ENCODE peak calls at places on chromosomes 5 and 9, in eight cellular contexts. Q is GM12878, B is fibroblast of pulmonary artery, I is coronary artery, J is endothelial cell, G is kidney, H is adrenal gland, D is fibroblast of villous mesenchyme. W is an unnamed sample.

GRCh38 chr9:116145036-116145435 is 8.6 kb upstream of the PAPPA start:
- DNase-seq in H (no peak), I (no peak), J (no peak), G (no peak), Q (no peak), B (peak; percentile 23), D (peak; percentile 41), W (no peak)

GRCh38 chr5:64666058-64666457 is 24.2 kb upstream of the SHISAL2B start:
- DNase-seq in I (no peak), D (peak; percentile 59), B (peak; percentile 85), J (no peak), Q (no peak), H (no peak), G (no peak), W (no peak)

GRCh38 chr5:133698646-133699526 is 86.5 kb upstream of the FSTL4 start:
- DNase-seq in G (no peak), H (no peak), D (no peak), I (peak; percentile 19), Q (peak; percentile 51), J (no peak), B (no peak), W (peak; percentile 55)

GRCh38 chr5:156920861-156921431 is 42.1 kb downstream of the TIMD4 start:
- DNase-seq in D (no peak), B (no peak), J (no peak), G (no peak), Q (no peak), I (no peak), H (no peak), W (no peak)

GRCh38 chr5:90519081-90519480 is 10.3 kb downstream of the LYSMD3 start:
- DNase-seq in J (no peak), Q (no peak), B (no peak), G (no peak), D (no peak), H (no peak), I (no peak), W (no peak)

GRCh38 chr9:68775003-68775730 is 70.1 kb downstream of the PIP5K1B start:
- DNase-seq in J (no peak), B (no peak), H (peak; percentile 56), D (peak; percentile 16), I (no peak), Q (no peak), G (no peak), W (no peak)

GRCh38 chr9:135241381-135242380 is 154.2 kb downstream of the OLFM1 start:
- DNase-seq in B (no peak), G (peak; percentile 54), J (peak; percentile 37), Q (no peak), H (no peak), I (no peak), D (no peak), W (no peak)

GRCh38 chr9:133890583-133890982 is 101.5 kb downstream of the VAV2 start:
- DNase-seq in Q (no peak), J (no peak), G (no peak), H (no peak), B (no peak), D (no peak), I (no peak), W (no peak)

GRCh38 chr5:154146409-154146808 is 44.1 kb upstream of the GALNT10 start:
- DNase-seq in J (no peak), Q (no peak), I (no peak), B (no peak), H (no peak), D (no peak), G (no peak), W (no peak)

GRCh38 chr9:132923346-132923902 is 21.0 kb downstream of the TSC1 start:
- DNase-seq in G (no peak), B (no peak), H (no peak), Q (no peak), D (peak; percentile 66), I (no peak), J (no peak), W (no peak)

GRCh38 chr9:95074632-95075269 is 242.8 kb downstream of the FANCC start:
- DNase-seq in H (no peak), Q (no peak), B (no peak), G (no peak), J (no peak), D (no peak), I (no peak), W (no peak)

GRCh38 chr5:56330806-56331205 is 97.7 kb upstream of the ANKRD55 start:
- DNase-seq in H (no peak), J (no peak), Q (no peak), B (no peak), G (no peak), D (no peak), I (no peak), W (no peak)

GRCh38 chr5:31036407-31036806 is 157.1 kb upstream of the CDH6 start:
- DNase-seq in B (peak; percentile 57), G (no peak), Q (no peak), J (no peak), H (no peak), D (peak; percentile 1), I (no peak), W (no peak)

GRCh38 chr5:366541-367357 is 45.2 kb downstream of the AHRR start:
- DNase-seq in I (no peak), G (peak; percentile 35), H (no peak), Q (no peak), J (no peak), D (no peak), B (no peak), W (peak; percentile 8)

GRCh38 chr5:142747034-142747433 is 23.1 kb upstream of the ARHGAP26 start:
- DNase-seq in G (no peak), D (no peak), H (no peak), J (no peak), B (peak; percentile 65), Q (no peak), I (no peak), W (no peak)

GRCh38 chr9:85258823-85259370 is 482.9 kb downstream of the AGTPBP1 start:
- DNase-seq in I (no peak), B (peak; percentile 65), D (peak; percentile 32), J (peak; percentile 76), Q (peak; percentile 20), H (peak; percentile 66), G (no peak), W (peak; percentile 62)
- TF ChIP-seq CTCF in I (peak; percentile 66), B (peak; percentile 57), D (peak; percentile 32), J (peak; percentile 47), Q (peak; percentile 82), H (peak; percentile 62), G (peak; percentile 62), W (peak; percentile 58)

DNA sequence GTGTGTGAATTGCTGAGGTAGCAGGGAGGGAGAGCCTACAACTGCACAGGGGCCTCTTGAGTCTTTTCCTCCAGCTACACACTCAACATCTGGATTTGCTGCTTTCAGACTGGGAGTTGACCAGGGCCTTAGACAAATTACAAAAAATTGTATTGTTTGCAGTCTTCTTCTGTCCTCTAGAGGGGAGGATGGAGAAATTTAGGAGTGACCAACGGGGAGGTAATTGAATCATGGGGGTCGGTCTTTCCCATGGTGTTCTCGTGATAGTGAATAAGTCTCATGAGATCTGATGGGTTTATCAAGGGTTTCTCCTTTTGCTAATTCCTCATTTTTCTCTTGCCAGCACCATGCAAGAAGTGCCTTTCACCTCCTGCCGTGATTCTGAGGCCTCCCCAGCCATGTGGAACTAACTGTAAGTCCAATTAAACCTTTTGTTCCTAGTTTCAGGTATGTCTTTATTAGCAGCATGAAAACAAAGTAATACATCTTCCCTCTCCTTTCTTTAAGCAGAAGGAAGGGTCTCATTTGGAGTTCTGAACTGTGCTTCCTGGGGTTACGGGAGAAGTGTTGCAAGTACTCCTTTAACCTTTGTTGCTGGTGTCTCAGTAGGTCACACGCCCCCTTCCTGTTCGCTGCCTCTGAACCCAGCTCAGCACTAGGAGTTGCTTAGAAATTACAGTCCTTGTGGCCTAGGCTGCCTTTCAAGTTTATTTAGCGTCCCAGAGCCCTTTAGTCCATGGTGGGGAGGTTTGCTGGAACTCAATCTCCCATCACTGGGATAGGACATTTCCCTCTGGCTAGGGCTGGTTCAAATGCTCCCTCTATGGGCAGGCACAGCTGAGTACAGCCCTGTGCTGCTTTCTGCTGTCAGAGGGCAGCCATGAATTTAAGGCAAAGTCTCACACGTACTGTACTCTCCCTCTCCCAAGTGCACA is 4.4 kb downstream of the IFNA8 start:
- DNase-seq in G (no peak), Q (no peak), J (peak; percentile 9), B (no peak), I (no peak), H (no peak), D (no peak), W (no peak)
- TF ChIP-seq CTCF in G (peak; percentile 9), Q (peak; percentile 70), J (no peak), B (peak; percentile 31), I (no peak), H (peak; percentile 25), D (peak; percentile 49), W (peak; percentile 46)

GRCh38 chr9:70055867-70056266 is 12.2 kb downstream of the MAMDC2 start:
- DNase-seq in H (no peak), D (no peak), G (no peak), B (no peak), I (no peak), Q (no peak), J (no peak), W (no peak)

GRCh38 chr9:70060148-70060882 is 16.7 kb downstream of the MAMDC2 start:
- DNase-seq in I (no peak), H (no peak), B (no peak), Q (no peak), D (no peak), J (no peak), G (no peak), W (no peak)

GRCh38 chr9:70056545-70056944 is 12.9 kb downstream of the MAMDC2 start:
- DNase-seq in H (no peak), G (no peak), D (no peak), Q (no peak), J (no peak), B (no peak), I (no peak), W (no peak)

GRCh38 chr9:70060883-70061507 is 17.3 kb downstream of the MAMDC2 start:
- DNase-seq in B (no peak), D (no peak), J (no peak), H (no peak), I (no peak), Q (no peak), G (no peak), W (no peak)

GRCh38 chr9:70058569-70059161 is 15.0 kb downstream of the MAMDC2 start:
- DNase-seq in G (no peak), J (no peak), D (no peak), I (no peak), B (no peak), Q (no peak), H (no peak), W (no peak)
- TF ChIP-seq CTCF in G (no peak), J (no peak), D (no peak), I (no peak), B (no peak), Q (no peak), H (no peak), W (no peak)

GRCh38 chr5:105168806-105169205 is 1606.2 kb upstream of the NUDT12 start:
- DNase-seq in B (no peak), D (no peak), G (no peak), J (no peak), H (no peak), I (no peak), Q (no peak), W (no peak)

GRCh38 chr5:105167092-105167491 is 1604.5 kb upstream of the NUDT12 start:
- DNase-seq in H (no peak), J (no peak), I (no peak), G (no peak), B (no peak), Q (no peak), D (no peak), W (no peak)

DNA sequence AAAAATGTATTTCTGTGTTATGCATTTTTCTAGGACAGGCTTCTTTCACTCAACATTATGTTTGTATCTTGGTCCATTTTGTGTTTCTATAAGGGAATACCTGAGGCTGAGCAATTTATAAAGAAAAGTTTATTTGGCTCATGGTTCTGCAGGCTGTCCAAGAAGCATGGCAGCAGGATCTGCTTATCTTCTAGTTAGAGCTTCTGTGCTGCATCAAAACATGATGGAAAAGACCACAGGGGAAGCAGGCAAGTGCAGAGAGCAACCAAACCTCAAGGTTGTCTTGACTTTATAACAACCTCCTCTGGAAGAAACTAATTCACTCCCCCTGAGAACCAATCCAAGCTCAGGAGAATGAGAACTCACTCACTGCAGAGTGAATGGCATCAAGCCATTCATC is 1601.0 kb upstream of the NUDT12 start:
- DNase-seq in G (no peak), Q (no peak), I (no peak), B (no peak), J (no peak), D (no peak), H (no peak), W (no peak)
- TF ChIP-seq CTCF in G (no peak), Q (no peak), I (no peak), B (no peak), J (no peak), D (no peak), H (no peak), W (no peak)